ENCODE peak calls at places on chromosome 13, in nine cellular contexts. I is mammary epithelial cell, V is HCT116, G is neural progenitor cell, S is astrocyte, E is GM23338, Z is trophoblast cell, X is endothelial cell of umbilical vein, R is OCI-LY7. J is an unnamed sample. For H3K79me2, the result is how much of the 10 kb centered on the place peaks cover.

GRCh38 chr13:81540777-81541176 is 1199.9 kb upstream of the SPRY2 start:
- DNase-seq in R (no peak), I (no peak), G (peak), E (peak), Z (peak), S (no peak), X (no peak), V (no peak), J (no peak)

GRCh38 chr13:68176486-68176885 is 946.4 kb upstream of the PCDH9 start:
- DNase-seq in V (peak), Z (no peak), R (no peak), G (no peak), S (peak), I (peak), E (no peak), X (peak), J (peak)

GRCh38 chr13:49806126-49806536 is 13.6 kb upstream of the KPNA3 start:
- DNase-seq in G (no peak), V (no peak), Z (no peak), S (no peak), E (no peak), R (no peak), X (no peak), I (peak), J (no peak)

GRCh38 chr13:23466144-23467002 is 32.9 kb upstream of the SACS start:
- DNase-seq in X (peak), Z (peak), E (peak), R (peak), I (peak), V (peak), G (peak), S (peak), J (peak)

GRCh38 chr13:18236528-18236815 is 945.2 kb downstream of the TUBA3C start:
- DNase-seq in X (no peak), E (no peak), V (no peak), S (no peak), Z (no peak), I (no peak), G (no peak), R (no peak), J (no peak)

GRCh38 chr13:79900356-79900755 is 419.4 kb downstream of the NDFIP2 start:
- DNase-seq in E (no peak), I (no peak), S (no peak), G (no peak), R (no peak), X (no peak), Z (no peak), V (no peak), J (no peak)

GRCh38 chr13:98496239-98496668 is 80.7 kb downstream of the STK24 start:
- DNase-seq in Z (no peak), R (no peak), S (no peak), G (no peak), I (no peak), E (no peak), X (no peak), V (no peak), J (no peak)

GRCh38 chr13:106117640-106118039 is 417.8 kb downstream of the EFNB2 start:
- DNase-seq in X (no peak), I (no peak), V (no peak), Z (no peak), E (no peak), R (no peak), G (no peak), S (no peak), J (no peak)

GRCh38 chr13:110875243-110875642 is 39.6 kb downstream of the ANKRD10 start:
- DNase-seq in X (peak), V (no peak), I (no peak), Z (no peak), G (no peak), R (no peak), S (no peak), E (no peak), J (no peak)

GRCh38 chr13:73245271-73245670 is 186.5 kb downstream of the KLF5 start:
- DNase-seq in R (no peak), E (no peak), Z (peak), I (no peak), G (no peak), V (no peak), S (no peak), X (no peak), J (no peak)

GRCh38 chr13:38394777-38395504 is 45.3 kb downstream of the UFM1 start:
- DNase-seq in R (no peak), I (peak), V (no peak), X (no peak), S (peak), G (no peak), E (no peak), Z (no peak), J (no peak)

GRCh38 chr13:34657716-34658115 is 284.4 kb upstream of the NBEA start:
- DNase-seq in E (no peak), I (peak), X (no peak), R (no peak), Z (no peak), S (peak), V (no peak), G (no peak), J (no peak)

GRCh38 chr13:66375756-66376155 is 854.4 kb downstream of the PCDH9 start:
- DNase-seq in I (no peak), S (no peak), Z (no peak), E (no peak), R (no peak), X (no peak), V (no peak), G (no peak), J (no peak)

GRCh38 chr13:98123176-98123575 is 19.7 kb upstream of the FARP1 start:
- DNase-seq in X (no peak), S (no peak), V (no peak), Z (no peak), R (no peak), E (no peak), I (no peak), G (no peak), J (no peak)

GRCh38 chr13:35855531-35856019 is 275.6 kb downstream of the DCLK1 start:
- DNase-seq in G (peak), E (peak), R (no peak), S (peak), I (peak), X (no peak), V (peak), Z (peak), J (no peak)

GRCh38 chr13:98622926-98623325 is 46.0 kb upstream of the STK24 start:
- DNase-seq in I (no peak), E (no peak), G (no peak), X (no peak), R (no peak), S (no peak), V (no peak), Z (peak), J (no peak)

GRCh38 chr13:46181799-46182490 is at the start of gene LCP1:
- DNase-seq in Z (peak), R (peak), V (no peak), S (no peak), E (peak), X (no peak), G (no peak), I (peak), J (no peak)

GRCh38 chr13:41058229-41059070 is 2.9 kb upstream of the WBP4 start:
- DNase-seq in Z (no peak), E (no peak), X (no peak), S (no peak), R (no peak), G (no peak), I (no peak), V (no peak), J (no peak)

GRCh38 chr13:38391341-38391740 is 41.7 kb downstream of the UFM1 start:
- DNase-seq in Z (no peak), V (no peak), E (no peak), R (no peak), I (no peak), G (no peak), X (no peak), S (no peak), J (no peak)

GRCh38 chr13:45219938-45220375 is 19.1 kb upstream of the KCTD4 start:
- DNase-seq in G (no peak), X (peak), Z (peak), R (no peak), S (peak), I (peak), V (peak), E (peak), J (no peak)

GRCh38 chr13:110921209-110921608 is 6.3 kb upstream of the ANKRD10 start:
- DNase-seq in V (no peak), X (no peak), G (no peak), S (no peak), I (no peak), E (no peak), Z (no peak), R (no peak), J (no peak)

GRCh38 chr13:51811920-51812328 is 8.0 kb upstream of the DHRS12 start:
- DNase-seq in S (no peak), Z (no peak), R (peak), X (peak), G (no peak), E (no peak), V (no peak), I (peak), J (no peak)

GRCh38 chr13:44064376-44064775 is 184.7 kb downstream of the LACC1 start:
- DNase-seq in S (no peak), R (no peak), X (no peak), E (no peak), V (no peak), G (no peak), Z (peak), I (no peak), J (no peak)

GRCh38 chr13:104869501-104869900 is 1666.0 kb downstream of the EFNB2 start:
- DNase-seq in E (no peak), S (peak), R (no peak), G (no peak), Z (peak), X (no peak), V (no peak), I (peak), J (no peak)

GRCh38 chr13:104872153-104872552 is 1663.3 kb downstream of the EFNB2 start:
- DNase-seq in G (peak), R (no peak), E (peak), S (no peak), Z (no peak), V (no peak), I (no peak), X (no peak), J (no peak)

GRCh38 chr13:104871456-104871855 is 1664.0 kb downstream of the EFNB2 start:
- DNase-seq in X (no peak), Z (no peak), S (no peak), E (no peak), I (no peak), R (no peak), G (no peak), V (no peak), J (no peak)

GRCh38 chr13:104875008-104875762 is 1660.3 kb downstream of the EFNB2 start:
- DNase-seq in S (no peak), E (peak), X (no peak), R (no peak), G (no peak), V (no peak), Z (no peak), I (no peak), J (no peak)
- H3K27ac ChIP-seq in S (no peak), E (no peak), X (no peak), R (no peak), G (no peak), V (no peak), Z (no peak), I (no peak), J (no peak)

GRCh38 chr13:101708115-101708514 is 255.6 kb downstream of the ITGBL1 start:
- DNase-seq in G (no peak), E (peak), Z (no peak), X (no peak), V (no peak), I (no peak), S (no peak), R (no peak), J (no peak)

GRCh38 chr13:101707659-101708058 is 255.2 kb downstream of the ITGBL1 start:
- DNase-seq in G (no peak), V (no peak), E (no peak), X (no peak), S (no peak), R (no peak), I (no peak), Z (no peak), J (no peak)

GRCh38 chr13:101703838-101704237 is 251.4 kb downstream of the ITGBL1 start:
- DNase-seq in Z (no peak), R (no peak), E (no peak), X (no peak), V (no peak), I (no peak), G (no peak), S (no peak), J (no peak)

GRCh38 chr13:101709952-101710351 is 257.5 kb downstream of the ITGBL1 start:
- DNase-seq in G (no peak), S (no peak), R (no peak), E (peak), I (no peak), V (no peak), Z (no peak), X (no peak), J (no peak)

DNA sequence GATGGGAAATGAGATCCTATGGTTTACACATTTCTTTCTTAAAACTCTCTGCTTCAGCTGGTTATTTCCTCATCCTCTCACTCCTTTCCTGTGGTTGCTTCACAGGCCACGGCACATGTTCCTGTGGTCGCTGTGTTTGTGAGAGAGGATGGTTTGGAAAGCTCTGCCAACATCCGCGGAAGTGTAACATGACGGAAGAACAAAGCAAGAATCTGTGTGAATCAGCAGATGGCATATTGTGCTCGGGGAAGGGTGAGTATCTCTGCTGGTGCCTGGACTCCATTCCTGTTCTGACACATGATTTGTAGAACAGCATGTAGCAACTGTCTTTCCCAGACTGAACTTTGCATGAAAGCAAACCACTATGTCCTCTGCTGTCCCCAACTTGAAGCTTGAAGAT is 254.2 kb downstream of the ITGBL1 start:
- DNase-seq in S (peak), V (no peak), I (peak), E (no peak), X (peak), G (no peak), Z (peak), R (no peak), J (peak)
- H3K79me2 ChIP-seq in S (under half), V (under half), I (under half), E (under half), X (under half), G (under half), Z (under half), R (under half), J (under half)

GRCh38 chr13:21590231-21590630 is 13.7 kb downstream of the MICU2 start:
- DNase-seq in E (no peak), R (no peak), X (no peak), I (no peak), S (no peak), Z (no peak), V (no peak), G (no peak), J (no peak)
- H3K4me3 ChIP-seq in E (no peak), R (no peak), X (no peak), I (no peak), S (no peak), Z (no peak), V (no peak), G (no peak), J (no peak)

DNA sequence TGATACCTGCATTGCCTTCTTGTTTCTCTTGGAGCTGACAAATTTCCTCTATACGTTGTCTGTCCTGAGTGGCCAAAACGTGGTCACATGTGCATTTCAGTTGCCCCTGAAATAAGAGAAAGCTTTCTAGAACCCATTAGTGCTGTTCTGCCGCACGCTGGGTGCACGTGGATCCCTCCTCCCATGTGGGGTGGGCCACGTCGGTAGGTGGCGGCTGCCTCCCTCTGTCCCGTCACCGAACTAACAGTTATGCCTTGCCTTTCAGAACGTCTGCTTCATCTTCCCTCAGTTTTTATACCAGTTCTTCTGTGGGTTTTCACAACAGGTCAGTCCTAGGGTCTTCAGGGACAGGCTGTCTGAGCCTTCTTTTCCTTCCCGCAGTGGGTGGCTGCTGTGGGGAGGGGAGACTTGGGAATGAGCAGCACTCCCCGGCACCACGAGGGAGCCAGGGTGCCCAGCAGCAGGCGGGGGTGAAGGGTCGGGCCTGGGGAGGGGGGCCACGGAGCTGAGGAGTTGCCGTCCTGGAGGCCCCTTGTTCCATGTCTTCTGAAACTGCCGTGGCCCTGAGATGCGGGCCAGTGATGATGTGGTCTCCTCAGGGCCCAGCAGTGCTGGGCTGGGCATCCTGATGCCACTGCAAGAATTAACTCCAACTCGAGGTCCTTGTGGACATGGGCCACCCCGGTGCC is 109.7 kb upstream of the MCF2L start:
- DNase-seq in Z (no peak), X (no peak), V (no peak), I (no peak), S (no peak), E (no peak), G (no peak), R (no peak), J (no peak)
- H3K27ac ChIP-seq in Z (no peak), X (peak), V (no peak), I (no peak), S (no peak), E (no peak), G (no peak), R (no peak), J (no peak)

DNA sequence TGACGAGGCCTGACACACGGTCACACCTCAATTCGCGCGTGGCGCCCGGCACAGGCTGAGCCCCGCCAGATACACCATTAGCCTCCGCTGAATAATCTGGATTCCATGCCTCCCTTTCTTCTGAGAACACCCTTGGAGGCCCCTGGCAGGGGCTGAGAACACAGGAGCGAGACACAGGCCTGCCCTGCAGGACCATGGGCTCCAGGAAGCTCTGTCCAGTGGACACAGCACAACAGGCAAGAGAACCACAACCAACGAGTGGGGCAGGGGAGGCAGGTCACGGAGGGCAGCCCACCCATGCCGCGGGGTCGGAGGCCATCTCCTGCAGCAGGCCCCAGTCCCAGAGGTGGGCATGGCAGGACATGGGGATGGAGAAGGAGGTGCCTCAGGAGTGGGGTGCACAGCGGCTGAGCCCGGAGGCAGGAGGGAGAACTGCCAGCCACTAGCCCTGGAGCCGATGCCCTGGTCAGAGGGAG is 75.8 kb upstream of the C13orf46 start:
- DNase-seq in S (no peak), Z (no peak), X (no peak), R (no peak), V (no peak), I (no peak), E (no peak), G (no peak), J (no peak)
- H3K79me2 ChIP-seq in S (half or more), Z (under half), X (half or more), R (under half), V (under half), I (under half), E (under half), G (under half), J (half or more)

DNA sequence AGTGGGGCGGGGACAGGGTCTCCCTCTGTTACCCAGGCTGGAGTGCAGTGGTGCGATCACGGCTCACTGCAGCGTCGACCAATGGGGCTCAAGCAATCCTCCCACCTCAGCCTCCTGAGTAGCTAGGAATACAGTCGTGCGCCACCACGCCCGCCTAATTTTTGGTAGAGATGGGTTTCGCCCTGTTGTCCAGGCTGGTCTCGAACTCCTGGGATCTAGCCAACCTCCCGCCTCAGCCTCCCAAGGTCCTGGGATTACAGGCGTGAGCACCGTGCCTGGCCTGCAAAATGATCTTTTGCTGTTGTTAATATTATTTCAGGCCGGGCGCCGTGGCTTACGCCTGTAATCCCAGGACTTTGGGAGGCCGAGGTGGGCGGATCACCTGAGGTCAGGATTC is 621 bp upstream of the TGDS start:
- DNase-seq in I (no peak), E (no peak), X (no peak), R (no peak), G (no peak), Z (no peak), V (peak), S (no peak), J (no peak)
- H3K4me3 ChIP-seq in I (peak), E (peak), X (peak), R (peak), G (peak), Z (no peak), V (peak), S (peak), J (peak)

GRCh38 chr13:30872195-30872594 is 33.9 kb upstream of the MEDAG start:
- DNase-seq in R (no peak), V (no peak), I (no peak), X (peak), Z (no peak), G (no peak), S (no peak), E (no peak), J (no peak)

GRCh38 chr13:30874111-30874510 is 32.0 kb upstream of the MEDAG start:
- DNase-seq in S (no peak), E (no peak), R (no peak), I (no peak), Z (no peak), G (no peak), X (no peak), V (no peak), J (no peak)

GRCh38 chr13:30871713-30872029 is 34.4 kb upstream of the MEDAG start:
- DNase-seq in Z (no peak), E (no peak), V (no peak), G (no peak), X (peak), S (no peak), I (no peak), R (no peak), J (no peak)

GRCh38 chr13:30873519-30873918 is 32.6 kb upstream of the MEDAG start:
- DNase-seq in G (peak), V (no peak), I (no peak), Z (no peak), X (no peak), E (no peak), S (no peak), R (no peak), J (no peak)

DNA sequence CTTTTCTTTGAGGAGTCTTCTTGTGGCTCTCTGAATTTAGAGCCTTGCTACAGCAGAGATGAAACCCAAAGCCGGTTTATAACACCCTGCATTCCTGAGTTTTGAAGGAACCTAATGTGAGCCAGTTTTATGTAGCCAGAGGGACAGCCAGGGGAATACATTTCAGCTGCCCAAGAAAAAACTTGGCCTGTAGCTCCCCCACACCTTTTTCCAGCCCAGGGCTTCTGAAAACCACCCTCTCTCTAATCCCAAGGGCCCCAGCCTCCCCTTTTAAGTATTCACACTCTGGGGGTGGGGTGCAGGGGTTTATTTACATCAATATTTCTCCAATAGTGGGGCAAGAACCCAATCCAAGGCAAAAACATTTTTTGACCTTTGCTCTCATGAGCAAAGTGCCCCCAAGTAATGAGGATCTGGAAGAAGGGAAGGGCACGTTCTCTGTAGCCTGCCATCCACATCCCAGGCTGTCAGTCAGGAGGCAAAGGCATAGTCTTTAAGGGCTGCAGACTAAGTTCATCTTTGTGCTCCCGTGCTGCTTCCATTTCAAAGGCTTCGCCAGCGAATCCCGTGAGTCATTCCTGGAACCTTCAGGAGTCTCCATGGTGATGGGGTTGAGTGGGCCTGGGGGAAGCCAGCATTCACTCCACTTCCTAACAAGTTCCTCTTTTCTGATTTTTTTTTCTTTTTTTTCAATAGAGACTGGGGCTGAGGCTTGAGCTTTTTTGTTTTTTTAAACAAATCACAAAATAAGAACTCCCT is 33.2 kb upstream of the MEDAG start:
- DNase-seq in X (peak), V (no peak), Z (peak), I (peak), R (no peak), E (peak), S (peak), G (peak), J (peak)
- H3K27ac ChIP-seq in X (peak), V (no peak), Z (peak), I (no peak), R (no peak), E (peak), S (peak), G (no peak), J (peak)